ENCODE peak calls at places on chromosomes 11 and 22, in five cellular contexts. W is fibroblast of lung; X is posterior cingulate gyrus; O is stimulated activated CD4-positive, alpha-beta T cell treated with anti-CD3 and anti-CD28 coated beads, Interleukin-15, amount 100 ng/mL, for 24 hours; G is NCI-H1436. S is an unnamed sample.

GRCh38 chr11:56491270-56491669 is at the start of gene OR5M8:
- DNase-seq in W (no peak), X (no peak), O (no peak), G (no peak), S (no peak)

GRCh38 chr11:14148653-14149273 is 186.2 kb downstream of the SPON1 start:
- DNase-seq in W (peak), X (no peak), O (no peak), G (peak), S (no peak)

GRCh38 chr11:119691701-119692546 is 37.1 kb downstream of the NECTIN1 start:
- DNase-seq in W (no peak), X (peak), O (no peak), G (no peak), S (no peak)

GRCh38 chr11:74238243-74238642 is 67.2 kb downstream of the PPME1 start:
- DNase-seq in W (no peak), X (no peak), O (no peak), G (no peak), S (no peak)

GRCh38 chr11:64745523-64746328 is 1.8 kb upstream of the RASGRP2 start:
- DNase-seq in W (peak), X (peak), O (peak), G (no peak), S (peak)

GRCh38 chr22:19105867-19106802 is 16.1 kb downstream of the DGCR2 start:
- DNase-seq in W (no peak), X (no peak), O (peak), G (no peak), S (peak)

GRCh38 chr11:76700177-76701100 is 29.9 kb upstream of the LRRC32 start:
- DNase-seq in W (peak), X (peak), O (peak), G (no peak), S (peak)

GRCh38 chr22:48054596-48054995 is 1292.1 kb downstream of the TBC1D22A start:
- DNase-seq in W (no peak), X (no peak), O (no peak), G (no peak), S (no peak)

GRCh38 chr11:86418929-86419328 is 44.2 kb downstream of the CCDC81 start:
- DNase-seq in W (no peak), X (no peak), O (no peak), G (no peak), S (peak)

GRCh38 chr11:73379189-73379880 is 3.1 kb downstream of the RELT start:
- DNase-seq in W (no peak), X (peak), O (no peak), G (no peak), S (peak)

GRCh38 chr11:19789840-19790710 is 77.4 kb downstream of the NAV2 start:
- DNase-seq in W (peak), X (no peak), O (no peak), G (no peak), S (no peak)

GRCh38 chr22:46500201-46500600 is 37.2 kb downstream of the CELSR1 start:
- DNase-seq in W (no peak), X (peak), O (no peak), G (no peak), S (no peak)

GRCh38 chr22:29157759-29158535 is 47.7 kb upstream of the EMID1 start:
- DNase-seq in W (no peak), X (no peak), O (no peak), G (no peak), S (peak)

GRCh38 chr11:22778642-22779041 is 51.0 kb downstream of the SVIP start:
- DNase-seq in W (no peak), X (no peak), O (no peak), G (no peak), S (no peak)

GRCh38 chr11:121249039-121249663 is 43.4 kb upstream of the SC5D start:
- DNase-seq in W (peak), X (no peak), O (peak), G (peak), S (peak)

GRCh38 chr11:45886816-45887520 is 1.5 kb downstream of the MAPK8IP1 start:
- DNase-seq in W (no peak), X (no peak), O (no peak), G (no peak), S (no peak)

GRCh38 chr11:122098223-122098980 is 17.6 kb downstream of the BLID start:
- DNase-seq in W (no peak), X (no peak), O (no peak), G (no peak), S (no peak)

GRCh38 chr11:65116370-65117205 is 913 bp downstream of the ZNHIT2 start:
- DNase-seq in W (peak), X (no peak), O (peak), G (no peak), S (no peak)

GRCh38 chr11:72609045-72609444 is 65.2 kb downstream of the PDE2A start:
- DNase-seq in W (peak), X (no peak), O (no peak), G (no peak), S (peak)

GRCh38 chr11:44007746-44008501 is 39.9 kb upstream of the ACCSL start:
- DNase-seq in W (no peak), X (no peak), O (no peak), G (no peak), S (no peak)

GRCh38 chr11:32723332-32723731 is 71.1 kb downstream of the CCDC73 start:
- DNase-seq in W (peak), X (no peak), O (no peak), G (no peak), S (no peak)

GRCh38 chr11:3162410-3163240 is 2.5 kb downstream of the OSBPL5 start:
- DNase-seq in W (no peak), X (peak), O (no peak), G (no peak), S (no peak)

GRCh38 chr11:20368441-20368840 is 4.9 kb downstream of the HTATIP2 start:
- DNase-seq in W (peak), X (no peak), O (no peak), G (no peak), S (no peak)

GRCh38 chr11:132242662-132243061 is 872.2 kb downstream of the NTM start:
- DNase-seq in W (no peak), X (no peak), O (no peak), G (peak), S (no peak)

GRCh38 chr11:120335596-120335927 is 651 bp upstream of the ARHGEF12 start:
- DNase-seq in W (no peak), X (no peak), O (peak), G (peak), S (no peak)